ENCODE peak calls at places on chromosomes 7 and 10, in ten cellular contexts. T is gastrocnemius medialis; M is breast epithelium; E is cardiac muscle cell; W is CD8-positive, alpha-beta T cell; X is body of pancreas; L is thoracic aorta; K is dorsolateral prefrontal cortex; Z is fibroblast of lung; Y is pancreas. O is an unnamed sample.

GRCh38 chr7:29917583-29917982 is 72.0 kb downstream of the SCRN1 start:
- DNase-seq in T (no peak), M (no peak), E (no peak), W (no peak), X (no peak), L (no peak), K (no peak), Z (no peak), Y (no peak), O (no peak)

GRCh38 chr10:33376976-33377657 is 42.6 kb upstream of the NRP1 start:
- DNase-seq in T (no peak), M (no peak), E (no peak), W (no peak), X (no peak), L (no peak), K (no peak), Z (peak; percentile 85), Y (no peak), O (peak; percentile 88)

GRCh38 chr10:133275683-133276092 is 980 bp downstream of the ADAM8 start:
- DNase-seq in T (no peak), M (no peak), E (no peak), W (no peak), X (no peak), L (no peak), K (no peak), Z (no peak), Y (no peak), O (peak; percentile 50)

GRCh38 chr10:31694929-31695837 is 233.4 kb downstream of the ARHGAP12 start:
- DNase-seq in T (no peak), M (no peak), E (no peak), W (no peak), X (no peak), L (no peak), K (no peak), Z (peak; percentile 18), Y (no peak), O (no peak)

GRCh38 chr7:155644971-155645509 is 579 bp downstream of the RBM33 start:
- DNase-seq in T (peak; percentile 35), M (peak; percentile 32), E (peak; percentile 45), W (peak; percentile 21), X (no peak), L (no peak), K (no peak), Z (peak; percentile 28), Y (peak; percentile 27), O (no peak)

GRCh38 chr7:4951903-4952636 is 6.9 kb downstream of the MMD2 start:
- DNase-seq in T (no peak), M (no peak), E (peak; percentile 61), W (no peak), X (no peak), L (no peak), K (no peak), Z (peak; percentile 7), Y (no peak), O (no peak)

GRCh38 chr10:21205328-21205727 is 308.2 kb upstream of the NEBL start:
- DNase-seq in T (no peak), M (no peak), E (no peak), W (no peak), X (no peak), L (no peak), K (no peak), Z (no peak), Y (no peak), O (no peak)

GRCh38 chr7:114083714-114084113 is 164.9 kb upstream of the PPP1R3A start:
- DNase-seq in T (no peak), M (no peak), E (peak; percentile 5), W (no peak), X (no peak), L (no peak), K (no peak), Z (no peak), Y (no peak), O (no peak)

GRCh38 chr10:45000138-45000763 is 472 bp upstream of the ZNF22 start:
- DNase-seq in T (peak; percentile 84), M (peak; percentile 65), E (no peak), W (no peak), X (peak; percentile 53), L (no peak), K (no peak), Z (peak; percentile 51), Y (peak; percentile 58), O (no peak)

GRCh38 chr10:44206127-44206818 is 178.6 kb downstream of the CXCL12 start:
- DNase-seq in T (no peak), M (no peak), E (no peak), W (no peak), X (no peak), L (no peak), K (no peak), Z (peak; percentile 51), Y (no peak), O (no peak)

GRCh38 chr7:107856806-107857540 is 34.0 kb upstream of the DLD start:
- DNase-seq in T (no peak), M (no peak), E (no peak), W (peak; percentile 30), X (no peak), L (no peak), K (no peak), Z (peak; percentile 31), Y (no peak), O (no peak)

GRCh38 chr7:143882611-143883078 is 19.3 kb downstream of the TCAF1 start:
- DNase-seq in T (peak; percentile 28), M (no peak), E (peak; percentile 85), W (no peak), X (peak; percentile 44), L (no peak), K (peak; percentile 89), Z (peak; percentile 73), Y (peak; percentile 42), O (no peak)

GRCh38 chr10:74917481-74918077 is 91.2 kb downstream of the KAT6B start:
- DNase-seq in T (no peak), M (no peak), E (no peak), W (no peak), X (no peak), L (no peak), K (no peak), Z (peak; percentile 93), Y (no peak), O (peak; percentile 96)

GRCh38 chr7:147197006-147197405 is 1080.4 kb downstream of the CNTNAP2 start:
- DNase-seq in T (no peak), M (no peak), E (no peak), W (no peak), X (no peak), L (no peak), K (no peak), Z (no peak), Y (no peak), O (no peak)

GRCh38 chr10:1962025-1962424 is 224.7 kb upstream of the ADARB2 start:
- DNase-seq in T (no peak), M (no peak), E (no peak), W (no peak), X (no peak), L (no peak), K (no peak), Z (no peak), Y (no peak), O (no peak)

GRCh38 chr7:129264534-129264933 is 39.7 kb downstream of the AHCYL2 start:
- DNase-seq in T (no peak), M (no peak), E (no peak), W (no peak), X (no peak), L (no peak), K (no peak), Z (no peak), Y (no peak), O (peak; percentile 35)

GRCh38 chr10:68088744-68089143 is 13.7 kb upstream of the HERC4 start:
- DNase-seq in T (no peak), M (no peak), E (no peak), W (no peak), X (no peak), L (no peak), K (no peak), Z (peak; percentile 83), Y (no peak), O (no peak)

GRCh38 chr7:71325151-71325550 is 193.2 kb downstream of the GALNT17 start:
- DNase-seq in T (no peak), M (no peak), E (no peak), W (no peak), X (no peak), L (no peak), K (no peak), Z (no peak), Y (no peak), O (no peak)

GRCh38 chr10:110648743-110649651 is 4.9 kb downstream of the RBM20 start:
- DNase-seq in T (no peak), M (no peak), E (no peak), W (no peak), X (no peak), L (no peak), K (no peak), Z (no peak), Y (no peak), O (peak; percentile 20)
- H3K27me3 ChIP-seq in T (peaks cover 4% of the 10 kb centered on the region), M (peaks cover 26% of the 10 kb centered on the region), E (no peaks in the 10 kb centered on the region), W (peaks cover 19% of the 10 kb centered on the region), X (peaks cover 6% of the 10 kb centered on the region), L (no peaks in the 10 kb centered on the region), K (peaks cover 67% of the 10 kb centered on the region), Z (peaks cover 12% of the 10 kb centered on the region), Y (peaks cover 6% of the 10 kb centered on the region), O (peaks cover 18% of the 10 kb centered on the region)

GRCh38 chr7:43142703-43143102 is 30.3 kb downstream of the HECW1 start:
- DNase-seq in T (no peak), M (no peak), E (no peak), W (no peak), X (no peak), L (no peak), K (no peak), Z (no peak), Y (no peak), O (no peak)
- H3K4me3 ChIP-seq in T (no peak overlapping the region), M (no peak overlapping the region), E (no peak overlapping the region), W (no peak overlapping the region), X (no peak overlapping the region), L (no peak overlapping the region), K (no peak overlapping the region), Z (no peak overlapping the region), Y (no peak overlapping the region), O (no peak overlapping the region)

GRCh38 chr7:25846722-25847121 is 305.3 kb upstream of the NFE2L3 start:
- DNase-seq in T (peak; percentile 74), M (peak; percentile 60), E (no peak), W (no peak), X (peak; percentile 72), L (no peak), K (no peak), Z (peak; percentile 88), Y (no peak), O (no peak)
- TF ChIP-seq CTCF in T (no peak), M (no peak), E (no peak), W (no peak), X (no peak), L (no peak), K (no peak), Z (no peak), Y (no peak), O (no peak)

DNA sequence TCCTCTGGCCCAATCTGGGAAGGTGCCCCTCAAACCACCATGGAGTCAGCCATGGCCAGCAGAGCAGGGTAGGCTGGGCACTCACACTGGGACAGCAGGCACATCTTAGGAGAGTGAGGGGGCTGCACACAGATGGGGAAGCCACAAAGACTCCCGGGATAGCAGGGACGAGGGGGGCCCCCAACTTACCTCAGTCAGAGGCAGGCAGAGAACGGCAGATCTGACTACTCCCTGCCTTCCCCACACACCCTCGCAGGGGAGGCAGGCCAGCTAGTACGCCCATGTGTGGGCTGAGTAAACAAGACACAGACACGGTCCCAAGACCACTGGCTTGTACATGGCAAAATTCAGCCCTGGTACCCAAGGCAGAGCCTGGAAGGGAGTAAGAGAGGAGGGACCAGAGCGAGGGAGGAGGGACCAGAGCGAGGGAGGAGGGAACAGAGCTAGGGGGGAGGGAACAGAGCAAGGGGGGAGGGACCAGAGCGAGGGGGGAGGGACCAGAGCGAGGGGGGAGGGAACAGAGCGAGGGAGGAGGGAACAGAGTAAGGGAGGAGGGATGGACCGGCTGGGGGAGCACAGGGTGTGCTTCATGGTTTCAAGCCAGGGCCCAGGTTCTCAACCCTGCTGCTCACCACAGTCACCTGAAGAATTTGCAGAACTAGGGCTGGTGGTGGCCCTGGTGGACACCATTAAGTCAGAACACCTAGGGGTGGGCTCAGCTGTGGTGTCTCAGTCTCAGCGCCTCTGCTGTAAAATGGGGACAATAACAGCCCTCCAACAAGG is 73.8 kb downstream of the RGS10 start:
- DNase-seq in T (no peak), M (no peak), E (no peak), W (no peak), X (no peak), L (no peak), K (no peak), Z (no peak), Y (no peak), O (no peak)
- H3K27me3 ChIP-seq in T (no peaks in the 10 kb centered on the region), M (no peaks in the 10 kb centered on the region), E (peaks cover 20% of the 10 kb centered on the region), W (no peaks in the 10 kb centered on the region), X (no peaks in the 10 kb centered on the region), L (no peaks in the 10 kb centered on the region), K (no peaks in the 10 kb centered on the region), Z (peaks cover 11% of the 10 kb centered on the region), Y (no peaks in the 10 kb centered on the region), O (peaks cover 3% of the 10 kb centered on the region)